ENCODE peak calls at places on chromosomes 7 and 10, in five cellular contexts. Y is naive thymus-derived CD4-positive, alpha-beta T cell; H is CD4-positive, alpha-beta memory T cell; P is thoracic aorta; L is Panc1. J is an unnamed sample.

GRCh38 chr7:17155529-17155928 is 142.9 kb upstream of the AHR start:
- DNase-seq in P (no peak), H (no peak), L (no peak), Y (no peak), J (no peak)

GRCh38 chr10:124723826-124724225 is 20.4 kb downstream of the FAM53B start:
- DNase-seq in H (no peak), L (no peak), P (no peak), Y (no peak), J (no peak)

GRCh38 chr7:132760873-132761272 is 184.6 kb upstream of the PLXNA4 start:
- DNase-seq in Y (no peak), H (no peak), P (no peak), L (no peak), J (no peak)

GRCh38 chr10:129658673-129659072 is 191.6 kb downstream of the MGMT start:
- DNase-seq in P (no peak), L (no peak), H (no peak), Y (no peak), J (no peak)

GRCh38 chr7:151873402-151873965 is 3.4 kb downstream of the PRKAG2 start:
- DNase-seq in L (no peak), P (no peak), Y (no peak), H (no peak), J (no peak)

GRCh38 chr7:117061751-117062150 is 108.5 kb downstream of the ST7 start:
- DNase-seq in H (no peak), Y (no peak), L (no peak), P (no peak), J (no peak)

GRCh38 chr7:21542891-21543527 is at the start of gene DNAH11:
- DNase-seq in H (no peak), Y (no peak), L (no peak), P (no peak), J (no peak)

GRCh38 chr7:116432517-116432916 is 67.0 kb upstream of the CAV2 start:
- DNase-seq in L (no peak), Y (no peak), H (no peak), P (no peak), J (no peak)

GRCh38 chr10:31698169-31698890 is 230.3 kb downstream of the ARHGAP12 start:
- DNase-seq in L (no peak), P (no peak), Y (no peak), H (no peak), J (no peak)

GRCh38 chr7:85528581-85528980 is 341.7 kb upstream of the SEMA3D start:
- DNase-seq in L (no peak), H (no peak), Y (no peak), P (no peak), J (no peak)

GRCh38 chr7:76325092-76325491 is 22.6 kb downstream of the HSPB1 start:
- DNase-seq in L (no peak), Y (no peak), H (no peak), P (no peak), J (no peak)

GRCh38 chr10:89627863-89628262 is 17.2 kb downstream of the PANK1 start:
- DNase-seq in Y (no peak), L (no peak), P (no peak), H (no peak), J (no peak)

GRCh38 chr10:5692476-5693358 is 8.1 kb downstream of the TASOR2 start:
- DNase-seq in H (peak; percentile 64), P (no peak), L (no peak), Y (peak; percentile 51), J (peak; percentile 49)

GRCh38 chr7:45044333-45044732 is 44.3 kb downstream of the CCM2 start:
- DNase-seq in Y (no peak), P (no peak), L (no peak), H (no peak), J (no peak)

GRCh38 chr10:69464401-69464800 is 13.1 kb downstream of the TSPAN15 start:
- DNase-seq in P (no peak), H (no peak), Y (no peak), L (no peak), J (no peak)
- H3K27ac ChIP-seq in P (no peak overlapping the region), H (peak overlapping the region; percentile 30), Y (no peak overlapping the region), L (peak overlapping the region; percentile 68), J (no peak overlapping the region)

GRCh38 chr7:108090791-108091460 is 39.2 kb downstream of the LAMB4 start:
- DNase-seq in P (no peak), Y (no peak), H (no peak), L (no peak), J (no peak)

GRCh38 chr7:108089381-108089780 is 40.8 kb downstream of the LAMB4 start:
- DNase-seq in L (no peak), P (no peak), H (no peak), Y (no peak), J (no peak)

GRCh38 chr7:108093903-108094302 is 36.3 kb downstream of the LAMB4 start:
- DNase-seq in H (no peak), Y (no peak), P (no peak), L (no peak), J (no peak)

GRCh38 chr7:108093341-108093740 is 36.8 kb downstream of the LAMB4 start:
- DNase-seq in Y (no peak), P (no peak), L (no peak), H (no peak), J (no peak)

GRCh38 chr7:108091461-108091831 is 38.7 kb downstream of the LAMB4 start:
- DNase-seq in Y (no peak), L (no peak), P (no peak), H (no peak), J (no peak)
- H3K9me3 ChIP-seq in Y (no peaks in the 10 kb centered on the region), L (no peaks in the 10 kb centered on the region), P (no peaks in the 10 kb centered on the region), H (no peaks in the 10 kb centered on the region), J (no peaks in the 10 kb centered on the region)

DNA sequence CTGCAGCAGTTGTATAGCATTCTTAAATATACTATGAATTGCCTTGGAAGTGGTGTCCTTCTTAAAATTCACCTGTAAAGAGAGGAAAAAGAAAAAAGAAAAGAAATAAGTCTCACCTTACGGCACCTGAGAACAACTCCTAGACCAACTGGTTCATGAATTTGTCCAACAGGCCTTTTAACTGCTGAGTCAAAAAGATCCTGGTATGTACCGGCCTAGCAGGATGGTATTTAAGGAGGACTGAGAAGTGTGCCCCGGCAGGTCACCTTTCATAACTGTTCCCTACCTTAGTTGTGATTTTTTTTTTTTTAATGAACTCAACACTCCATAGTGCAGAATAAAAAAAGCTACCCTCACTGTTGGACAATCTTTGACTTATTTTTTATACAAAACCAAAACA is 25.8 kb downstream of the STN1 start:
- DNase-seq in H (no peak), P (no peak), L (no peak), Y (no peak), J (no peak)
- H3K27ac ChIP-seq in H (no peak overlapping the region), P (no peak overlapping the region), L (no peak overlapping the region), Y (no peak overlapping the region), J (no peak overlapping the region)

GRCh38 chr7:158083526-158084310 is 503.9 kb downstream of the PTPRN2 start:
- DNase-seq in Y (no peak), L (no peak), H (no peak), P (no peak), J (no peak)

GRCh38 chr7:158082761-158083160 is 504.9 kb downstream of the PTPRN2 start:
- DNase-seq in H (no peak), P (no peak), L (no peak), Y (no peak), J (no peak)

GRCh38 chr7:158085741-158086695 is 501.6 kb downstream of the PTPRN2 start:
- DNase-seq in H (no peak), P (no peak), Y (no peak), L (no peak), J (no peak)

GRCh38 chr7:158084555-158084954 is 503.1 kb downstream of the PTPRN2 start:
- DNase-seq in H (no peak), Y (no peak), P (no peak), L (no peak), J (no peak)

DNA sequence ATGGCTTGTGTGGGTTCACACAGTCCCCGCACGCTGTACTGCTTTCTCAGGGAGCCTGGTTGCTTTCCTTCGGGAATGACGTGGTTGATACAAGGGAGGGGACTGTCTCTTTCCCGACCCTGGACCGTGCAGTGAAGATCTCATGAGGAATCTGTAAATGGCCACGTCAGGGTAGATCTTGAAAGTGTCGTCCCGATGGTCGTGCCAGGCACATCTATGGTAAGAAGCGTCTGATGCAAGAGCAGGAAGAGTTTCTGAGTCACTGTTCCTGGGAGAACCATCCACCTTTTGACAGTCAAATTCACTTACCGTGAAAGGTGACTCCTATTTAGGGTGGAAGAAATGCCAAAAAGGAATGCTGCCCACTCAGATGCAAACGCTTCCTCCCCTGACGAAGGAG is 500.4 kb downstream of the PTPRN2 start:
- DNase-seq in L (no peak), H (no peak), Y (no peak), P (no peak), J (no peak)
- H3K9me3 ChIP-seq in L (no peaks in the 10 kb centered on the region), H (no peaks in the 10 kb centered on the region), Y (no peaks in the 10 kb centered on the region), P (no peaks in the 10 kb centered on the region), J (no peaks in the 10 kb centered on the region)

GRCh38 chr10:103646304-103646703 is 152.8 kb downstream of the NEURL1 start:
- DNase-seq in L (no peak), P (no peak), H (no peak), Y (no peak), J (no peak)

GRCh38 chr10:103648951-103649532 is 155.5 kb downstream of the NEURL1 start:
- DNase-seq in L (no peak), H (no peak), Y (no peak), P (peak; percentile 53), J (no peak)

GRCh38 chr10:103643381-103643780 is 149.9 kb downstream of the NEURL1 start:
- DNase-seq in H (no peak), L (no peak), P (no peak), Y (no peak), J (no peak)

GRCh38 chr10:103648231-103648950 is 154.9 kb downstream of the NEURL1 start:
- DNase-seq in H (no peak), Y (no peak), L (no peak), P (no peak), J (no peak)

GRCh38 chr10:103645141-103646054 is 151.9 kb downstream of the NEURL1 start:
- DNase-seq in L (no peak), H (no peak), P (peak; percentile 73), Y (no peak), J (no peak)
- H3K27ac ChIP-seq in L (no peak overlapping the region), H (no peak overlapping the region), P (peak overlapping the region; percentile 64), Y (no peak overlapping the region), J (no peak overlapping the region)

GRCh38 chr10:109104806-109105205 is 818.5 kb downstream of the XPNPEP1 start:
- DNase-seq in P (no peak), Y (no peak), L (no peak), H (no peak), J (no peak)

GRCh38 chr10:109103278-109103677 is 820.0 kb downstream of the XPNPEP1 start:
- DNase-seq in P (no peak), Y (no peak), H (no peak), L (no peak), J (no peak)

GRCh38 chr10:109106604-109107003 is 816.7 kb downstream of the XPNPEP1 start:
- DNase-seq in H (no peak), P (no peak), Y (no peak), L (no peak), J (no peak)

GRCh38 chr10:109105725-109106124 is 817.6 kb downstream of the XPNPEP1 start:
- DNase-seq in P (no peak), L (no peak), Y (no peak), H (no peak), J (no peak)
- H3K9me3 ChIP-seq in P (no peaks in the 10 kb centered on the region), L (no peaks in the 10 kb centered on the region), Y (no peaks in the 10 kb centered on the region), H (peaks cover 4% of the 10 kb centered on the region), J (no peaks in the 10 kb centered on the region)

J was measured in CD8-positive, alpha-beta T cell.